ENCODE peak calls at places on chromosomes 1 and 21, in four cellular contexts. I, M, N and H are unnamed samples.

GRCh38 chr1:184866991-184867788 is 107.1 kb downstream of the NIBAN1 start:
- DNase-seq in I (peak), M (no peak), N (no peak), H (peak)

GRCh38 chr1:31617917-31618746 is 643 bp downstream of the HCRTR1 start:
- DNase-seq in I (peak), M (peak), N (no peak), H (peak)

GRCh38 chr1:93577536-93578432 is 103.9 kb downstream of the BCAR3 start:
- DNase-seq in I (no peak), M (no peak), N (no peak), H (no peak)

GRCh38 chr1:109136766-109137165 is 22.9 kb downstream of the ELAPOR1 start:
- DNase-seq in I (no peak), M (no peak), N (no peak), H (no peak)

GRCh38 chr1:8717148-8717547 is 100.3 kb downstream of the RERE start:
- DNase-seq in I (no peak), M (no peak), N (no peak), H (no peak)

GRCh38 chr1:19424651-19425570 is 60.4 kb downstream of the CAPZB start:
- DNase-seq in I (no peak), M (no peak), N (no peak), H (no peak)

GRCh38 chr1:112509005-112509659 is 367 bp downstream of the WNT2B start:
- DNase-seq in I (peak), M (peak), N (no peak), H (no peak)

GRCh38 chr1:33583567-33583966 is 111.1 kb downstream of the ZSCAN20 start:
- DNase-seq in I (no peak), M (no peak), N (no peak), H (no peak)

GRCh38 chr1:115114308-115114707 is 25.0 kb upstream of the TSPAN2 start:
- DNase-seq in I (peak), M (no peak), N (no peak), H (peak)

GRCh38 chr1:160819186-160819585 is 23.2 kb downstream of the LY9 start:
- DNase-seq in I (no peak), M (no peak), N (no peak), H (no peak)

GRCh38 chr1:198465201-198466144 is 75.0 kb downstream of the ATP6V1G3 start:
- DNase-seq in I (peak), M (peak), N (peak), H (peak)

GRCh38 chr1:19974822-19975416 is 4.5 kb downstream of the PLA2G2A start:
- DNase-seq in I (peak), M (peak), N (peak), H (peak)

GRCh38 chr1:159916240-159917051 is 8.9 kb downstream of the TAGLN2 start:
- DNase-seq in I (peak), M (peak), N (peak), H (peak)

GRCh38 chr1:184186167-184186566 is 134.6 kb downstream of the TSEN15 start:
- DNase-seq in I (no peak), M (no peak), N (no peak), H (no peak)

GRCh38 chr1:166489670-166490436 is 323.1 kb upstream of the FAM78B start:
- DNase-seq in I (no peak), M (no peak), N (peak), H (peak)

GRCh38 chr1:90926971-90927370 is 94.9 kb downstream of the ZNF644 start:
- DNase-seq in I (no peak), M (peak), N (no peak), H (no peak)

GRCh38 chr21:17598437-17598836 is 14.3 kb downstream of the BTG3 start:
- DNase-seq in I (no peak), M (no peak), N (no peak), H (no peak)

GRCh38 chr1:176379626-176380339 is 83.2 kb upstream of the PAPPA2 start:
- DNase-seq in I (no peak), M (no peak), N (no peak), H (no peak)

GRCh38 chr1:153532769-153533599 is 2.8 kb downstream of the S100A6 start:
- DNase-seq in I (peak), M (peak), N (no peak), H (peak)
- TF ChIP-seq CTCF in I (peak), M (peak), N (peak), H (peak)

GRCh38 chr1:143694085-143694484 is 277.7 kb downstream of the FAM72C start:
- DNase-seq in I (no peak), M (no peak), N (no peak), H (no peak)

GRCh38 chr1:143698016-143698415 is 273.8 kb downstream of the FAM72C start:
- DNase-seq in I (no peak), M (peak), N (no peak), H (peak)

GRCh38 chr1:143691400-143691891 is 280.3 kb downstream of the FAM72C start:
- DNase-seq in I (no peak), M (peak), N (no peak), H (peak)

GRCh38 chr1:143689781-143690180 is 282.0 kb downstream of the FAM72C start:
- DNase-seq in I (no peak), M (no peak), N (no peak), H (no peak)

DNA sequence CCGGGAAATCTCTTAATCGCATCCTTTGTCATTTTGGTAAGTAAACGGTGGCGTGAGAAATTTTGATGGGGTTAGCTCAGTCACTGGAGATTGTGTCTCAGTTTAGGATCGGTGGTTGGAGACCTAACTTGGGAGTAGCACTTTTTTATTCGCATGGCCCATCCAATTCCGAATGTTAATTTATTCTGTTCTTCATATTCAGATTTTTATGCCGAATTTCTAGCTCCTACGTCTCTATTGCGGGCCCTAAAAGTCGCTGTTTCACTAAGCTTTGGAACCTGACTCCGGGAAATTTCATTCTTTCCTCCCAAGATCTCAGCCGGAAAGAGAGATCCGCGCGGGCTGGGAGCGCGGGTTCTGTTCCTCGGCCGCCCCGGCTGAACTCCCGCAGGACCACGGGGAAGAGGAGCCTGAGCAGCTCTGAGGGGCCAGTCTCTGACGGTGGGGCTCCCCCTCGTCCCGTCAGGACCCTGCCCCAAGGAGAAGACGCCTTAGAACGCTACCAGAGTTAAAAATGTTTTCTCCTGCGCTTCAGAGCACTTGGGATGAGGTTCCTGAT is 279.7 kb downstream of the FAM72C start:
- DNase-seq in I (no peak), M (no peak), N (no peak), H (no peak)
- H3K4me3 ChIP-seq in I (no peak), M (peak), N (no peak), H (no peak)

DNA sequence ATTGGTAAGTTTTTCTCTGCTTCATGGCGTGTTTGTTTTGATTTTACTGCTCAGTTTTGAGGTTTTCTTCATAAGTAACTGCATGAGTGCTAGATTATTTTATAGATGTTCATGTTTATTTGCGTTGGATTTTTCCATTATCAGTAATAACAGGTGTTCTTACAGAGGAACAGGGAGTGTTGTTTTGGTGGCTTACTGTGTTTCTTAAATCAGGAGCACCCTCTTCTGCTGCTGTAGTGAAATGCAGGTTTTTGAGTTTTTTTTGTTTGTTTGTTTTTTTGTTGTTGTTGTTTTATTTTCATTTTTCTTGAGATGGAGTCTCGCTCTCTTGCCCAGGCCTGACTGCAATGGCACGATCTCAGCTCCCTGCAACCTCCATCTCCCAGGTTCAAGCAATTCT is 32.6 kb downstream of the CTBS start:
- DNase-seq in I (no peak), M (peak), N (peak), H (peak)
- TF ChIP-seq CTCF in I (peak), M (peak), N (peak), H (peak)

GRCh38 chr1:6961905-6962304 is 176.7 kb downstream of the CAMTA1 start:
- DNase-seq in I (no peak), M (peak), N (no peak), H (no peak)
- H3K4me3 ChIP-seq in I (no peak), M (peak), N (no peak), H (no peak)

GRCh38 chr1:174690266-174690665 is 242.5 kb downstream of the GPR52 start:
- DNase-seq in I (no peak), M (no peak), N (no peak), H (no peak)

GRCh38 chr1:174693085-174693484 is 245.3 kb downstream of the GPR52 start:
- DNase-seq in I (peak), M (no peak), N (no peak), H (peak)

GRCh38 chr1:174689524-174689923 is 241.8 kb downstream of the GPR52 start:
- DNase-seq in I (no peak), M (no peak), N (no peak), H (no peak)

GRCh38 chr1:174696026-174696821 is 248.5 kb downstream of the GPR52 start:
- DNase-seq in I (no peak), M (no peak), N (no peak), H (no peak)

DNA sequence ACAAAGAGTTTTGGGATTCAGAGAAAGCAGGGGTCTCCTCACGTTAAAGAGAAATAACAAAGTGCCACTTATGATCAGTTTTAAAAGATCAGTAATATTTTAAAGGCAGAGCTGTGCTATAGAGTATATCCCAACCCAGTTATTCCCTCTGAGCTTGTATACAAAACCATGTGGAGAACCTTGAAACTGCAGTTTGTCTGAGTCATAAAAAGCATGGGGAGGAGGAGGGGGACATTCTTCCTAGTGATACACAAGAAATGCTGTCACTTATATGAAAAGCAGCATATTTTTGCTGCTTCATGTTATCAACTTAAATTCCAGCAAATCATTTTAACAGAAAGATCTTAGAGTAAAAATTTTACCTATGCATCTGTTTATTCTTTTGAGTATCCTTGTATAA is 244.5 kb downstream of the GPR52 start:
- DNase-seq in I (peak), M (peak), N (no peak), H (peak)
- TF ChIP-seq CTCF in I (no peak), M (no peak), N (no peak), H (peak)

GRCh38 chr1:203378529-203379271 is 27.8 kb upstream of the FMOD start:
- DNase-seq in I (no peak), M (no peak), N (no peak), H (peak)

GRCh38 chr1:203371288-203371687 is 20.4 kb upstream of the FMOD start:
- DNase-seq in I (no peak), M (no peak), N (no peak), H (no peak)

GRCh38 chr1:203369666-203370065 is 18.7 kb upstream of the FMOD start:
- DNase-seq in I (no peak), M (no peak), N (no peak), H (no peak)

GRCh38 chr1:203373002-203373401 is 22.1 kb upstream of the FMOD start:
- DNase-seq in I (no peak), M (no peak), N (no peak), H (no peak)

DNA sequence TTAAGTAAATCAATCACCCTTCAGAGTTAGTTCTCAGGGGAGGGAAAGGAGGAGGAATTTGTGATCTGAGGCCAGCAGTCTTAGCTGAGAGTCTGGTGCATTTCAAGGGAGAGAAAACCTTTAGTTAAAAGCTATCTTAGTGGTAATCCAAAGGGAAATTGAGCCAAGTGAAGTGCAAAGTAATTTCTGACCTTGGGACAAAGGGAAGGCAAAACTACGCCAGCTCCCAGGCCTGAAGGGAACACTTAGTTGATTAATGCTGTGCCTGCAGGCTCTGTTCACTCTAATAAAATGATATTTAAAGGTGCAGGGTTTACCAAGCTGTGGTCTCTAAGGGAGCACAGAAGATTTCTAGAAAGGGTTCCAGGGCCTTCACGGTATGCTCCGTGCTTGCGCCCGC is 23.1 kb upstream of the FMOD start:
- DNase-seq in I (no peak), M (no peak), N (no peak), H (no peak)
- H3K4me3 ChIP-seq in I (no peak), M (no peak), N (no peak), H (no peak)

GRCh38 chr1:23483327-23484252 is at the start of gene ASAP3:
- DNase-seq in I (peak), M (peak), N (no peak), H (peak)
- TF ChIP-seq CTCF in I (no peak), M (no peak), N (peak), H (peak)

DNA sequence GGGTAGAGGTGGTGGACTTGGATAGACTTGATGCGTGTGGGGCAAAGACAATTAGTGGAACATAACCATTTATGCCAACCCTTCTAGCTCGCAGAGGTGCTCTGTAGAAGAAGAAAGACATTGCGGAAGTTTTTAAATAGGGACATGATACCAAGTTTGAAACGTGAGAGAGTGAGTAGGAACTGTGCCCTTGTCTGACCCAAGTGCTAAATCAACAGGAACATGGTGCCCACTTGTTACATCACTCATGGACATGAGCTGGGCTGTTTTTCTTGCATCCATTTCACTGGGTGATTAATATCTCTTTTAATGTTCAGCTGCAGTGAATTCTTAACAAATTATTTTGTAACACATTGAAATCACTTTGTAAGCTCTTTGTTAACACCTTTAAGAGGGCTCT is 408.1 kb upstream of the VAMP3 start:
- DNase-seq in I (no peak), M (no peak), N (no peak), H (no peak)
- H3K4me3 ChIP-seq in I (no peak), M (no peak), N (no peak), H (no peak)

GRCh38 chr1:89633745-89634625 is 1.1 kb downstream of the LRRC8C start:
- DNase-seq in I (peak), M (peak), N (no peak), H (peak)

GRCh38 chr1:89630046-89630445 is 2.9 kb upstream of the LRRC8C start:
- DNase-seq in I (no peak), M (no peak), N (no peak), H (no peak)

GRCh38 chr1:89631756-89632155 is 1.2 kb upstream of the LRRC8C start:
- DNase-seq in I (peak), M (no peak), N (no peak), H (peak)

GRCh38 chr1:89633103-89633744 is at the start of gene LRRC8C:
- DNase-seq in I (peak), M (peak), N (no peak), H (peak)

GRCh38 chr1:89632213-89633102 is 462 bp upstream of the LRRC8C start:
- DNase-seq in I (peak), M (peak), N (no peak), H (peak)
- TF ChIP-seq CTCF in I (no peak), M (peak), N (peak), H (no peak)